ENCODE peak calls at places on chromosomes 2 and 18, in ten cellular contexts. W, D, I, S, Z, B, M, T, A and Y are unnamed samples.
A peak's percentile ranks its signal among the peaks of the same experiment; 100 is the strongest.

GRCh38 chr2:10452334-10452733 is 4.2 kb upstream of the ODC1 start:
- DNase-seq in Z (peak; percentile 71), A (no peak), B (no peak), I (no peak), D (no peak), S (peak; percentile 33), T (peak; percentile 83), W (peak; percentile 83), M (no peak), Y (no peak)

GRCh38 chr2:18522484-18523146 is 37.8 kb downstream of the RDH14 start:
- DNase-seq in A (no peak), M (no peak), T (no peak), W (no peak), D (no peak), Z (no peak), I (no peak), S (no peak), B (no peak), Y (no peak)

GRCh38 chr2:236988690-236989639 is 96.7 kb upstream of the COPS8 start:
- DNase-seq in W (peak; percentile 81), I (no peak), B (no peak), S (no peak), M (no peak), A (no peak), Z (peak; percentile 20), T (no peak), D (peak; percentile 73), Y (no peak)

GRCh38 chr2:20525041-20526035 is 78.5 kb downstream of the RHOB start:
- DNase-seq in I (peak; percentile 9), T (peak; percentile 37), W (peak; percentile 76), D (no peak), S (no peak), Z (peak; percentile 61), A (no peak), M (no peak), B (peak; percentile 55), Y (no peak)

GRCh38 chr2:174035117-174035516 is 69.9 kb upstream of the SP3 start:
- DNase-seq in D (no peak), B (no peak), T (no peak), A (no peak), S (no peak), I (no peak), M (no peak), Z (no peak), W (no peak), Y (no peak)

GRCh38 chr2:59561281-59561680 is 992.2 kb downstream of the BCL11A start:
- DNase-seq in A (no peak), T (no peak), M (no peak), S (no peak), D (no peak), I (no peak), Z (no peak), B (no peak), W (no peak), Y (no peak)

GRCh38 chr18:62436636-62437519 is 85.9 kb upstream of the ZCCHC2 start:
- DNase-seq in A (no peak), S (no peak), W (peak; percentile 87), I (no peak), D (peak; percentile 90), Z (peak; percentile 72), B (peak; percentile 72), T (peak; percentile 38), M (no peak), Y (no peak)

GRCh38 chr2:97816411-97816810 is 103.0 kb downstream of the ZAP70 start:
- DNase-seq in M (no peak), W (no peak), S (no peak), D (no peak), Z (no peak), I (no peak), T (no peak), A (no peak), B (peak; percentile 6), Y (no peak)

GRCh38 chr2:10208736-10209135 is 86.2 kb downstream of the RRM2 start:
- DNase-seq in T (no peak), W (no peak), A (no peak), S (no peak), Z (no peak), D (peak; percentile 11), I (no peak), M (no peak), B (no peak), Y (no peak)

GRCh38 chr2:224436634-224437033 is 34.7 kb upstream of the FAM124B start:
- DNase-seq in S (no peak), B (no peak), W (no peak), M (no peak), Z (no peak), I (no peak), A (no peak), T (no peak), D (no peak), Y (no peak)

GRCh38 chr2:108323619-108324018 is 34.9 kb downstream of the SULT1C2 start:
- DNase-seq in Z (peak; percentile 31), S (no peak), I (no peak), W (no peak), A (no peak), B (no peak), M (no peak), D (no peak), T (no peak), Y (no peak)

GRCh38 chr18:23340661-23341060 is 112.4 kb upstream of the RIOK3 start:
- DNase-seq in I (no peak), S (no peak), A (no peak), T (no peak), Z (no peak), M (no peak), D (peak; percentile 51), W (no peak), B (no peak), Y (no peak)

GRCh38 chr2:26605195-26605968 is 35.8 kb downstream of the CIB4 start:
- DNase-seq in D (no peak), S (no peak), A (no peak), M (no peak), T (peak; percentile 60), B (peak; percentile 46), I (peak; percentile 45), Z (peak; percentile 69), W (no peak), Y (peak; percentile 7)

GRCh38 chr2:169462896-169463695 is 16.2 kb upstream of the BBS5 start:
- DNase-seq in S (peak; percentile 53), M (no peak), W (no peak), Z (peak; percentile 61), D (no peak), A (no peak), I (no peak), T (peak; percentile 63), B (peak; percentile 51), Y (peak; percentile 1)

GRCh38 chr2:65395621-65396347 is 36.6 kb downstream of the SPRED2 start:
- DNase-seq in A (no peak), D (no peak), W (no peak), M (no peak), Z (no peak), B (no peak), I (no peak), S (no peak), T (no peak), Y (no peak)

GRCh38 chr2:26875808-26876207 is 27.9 kb downstream of the DPYSL5 start:
- DNase-seq in D (no peak), M (no peak), A (no peak), W (no peak), I (no peak), Z (no peak), S (no peak), T (no peak), B (no peak), Y (no peak)

GRCh38 chr2:239253264-239253663 is 147.6 kb downstream of the HDAC4 start:
- DNase-seq in Z (no peak), S (no peak), A (no peak), W (no peak), T (no peak), D (no peak), B (no peak), I (no peak), M (no peak), Y (peak; percentile 41)

GRCh38 chr2:44938287-44939073 is 3.0 kb upstream of the SIX3 start:
- DNase-seq in T (no peak), D (no peak), I (no peak), M (no peak), B (no peak), W (no peak), Z (no peak), A (no peak), S (no peak), Y (no peak)

GRCh38 chr2:168136392-168136977 is 110.9 kb downstream of the STK39 start:
- DNase-seq in T (no peak), A (no peak), B (peak; percentile 55), W (no peak), M (no peak), I (no peak), S (no peak), D (no peak), Z (peak; percentile 48), Y (no peak)

GRCh38 chr2:10303634-10304378 is 1.1 kb downstream of the HPCAL1 start:
- DNase-seq in T (peak; percentile 80), Z (peak; percentile 50), W (peak; percentile 80), B (peak; percentile 70), D (peak; percentile 66), I (peak; percentile 54), S (no peak), M (no peak), A (peak; percentile 63), Y (peak; percentile 23)

GRCh38 chr2:217829420-217829819 is 173.4 kb downstream of the TNS1 start:
- DNase-seq in M (no peak), W (peak; percentile 30), D (no peak), B (no peak), A (no peak), S (no peak), Z (no peak), I (no peak), T (no peak), Y (no peak)

GRCh38 chr2:136208682-136209081 is 90.7 kb upstream of the CXCR4 start:
- DNase-seq in T (no peak), M (no peak), S (no peak), B (no peak), I (no peak), D (no peak), W (no peak), A (no peak), Z (no peak), Y (no peak)

GRCh38 chr2:235727186-235727585 is 233.3 kb downstream of the AGAP1 start:
- DNase-seq in T (no peak), M (no peak), W (no peak), Z (no peak), B (no peak), D (no peak), I (no peak), S (no peak), A (no peak), Y (no peak)

GRCh38 chr2:239283961-239284801 is 116.6 kb downstream of the HDAC4 start:
- DNase-seq in A (no peak), T (no peak), I (no peak), Z (no peak), D (no peak), S (no peak), B (no peak), M (no peak), W (peak; percentile 44), Y (no peak)

GRCh38 chr2:68643011-68643873 is at the start of gene PROKR1:
- DNase-seq in W (peak; percentile 59), D (peak; percentile 58), B (peak; percentile 24), A (peak; percentile 13), Z (peak; percentile 34), M (no peak), T (peak; percentile 59), S (no peak), I (peak; percentile 25), Y (no peak)

GRCh38 chr2:67234443-67234842 is 162.7 kb upstream of the ETAA1 start:
- DNase-seq in S (no peak), W (no peak), Z (peak; percentile 33), T (peak; percentile 39), M (no peak), A (no peak), I (no peak), B (peak; percentile 33), D (no peak), Y (no peak)

GRCh38 chr2:113407446-113408099 is 29.9 kb upstream of the ZNG1B start:
- DNase-seq in M (no peak), W (no peak), T (no peak), S (no peak), I (no peak), B (peak; percentile 9), Z (no peak), D (no peak), A (no peak), Y (no peak)